ENCODE peak calls at places on chromosomes 5 and 9, in five cellular contexts. O is GM12891, N is ovary, R is NB4, D is lower leg skin. H is an unnamed sample.

GRCh38 chr9:35643046-35643445 is 7.7 kb downstream of the SIT1 start:
- DNase-seq in O (no peak), R (no peak), D (no peak), N (no peak), H (no peak)

GRCh38 chr5:4295663-4296339 is 700.2 kb downstream of the IRX1 start:
- DNase-seq in D (no peak), N (no peak), R (peak; percentile 41), O (no peak), H (no peak)

GRCh38 chr5:90111354-90112070 is 298.0 kb downstream of the CETN3 start:
- DNase-seq in R (no peak), D (no peak), O (no peak), N (no peak), H (no peak)

GRCh38 chr5:1850324-1851154 is 32.2 kb downstream of the IRX4 start:
- DNase-seq in D (no peak), N (no peak), O (no peak), R (no peak), H (no peak)

GRCh38 chr9:13719981-13720380 is 440.5 kb upstream of the MPDZ start:
- DNase-seq in O (no peak), R (no peak), D (no peak), N (no peak), H (no peak)

GRCh38 chr5:153960269-153961215 is 78.2 kb downstream of the FAM114A2 start:
- DNase-seq in D (no peak), R (peak; percentile 81), O (no peak), N (no peak), H (no peak)

GRCh38 chr5:135029468-135030122 is 4.4 kb downstream of the PITX1 start:
- DNase-seq in O (no peak), D (no peak), R (no peak), N (no peak), H (no peak)

GRCh38 chr5:83653669-83654068 is 67.0 kb downstream of the HAPLN1 start:
- DNase-seq in D (no peak), R (no peak), O (no peak), N (peak; percentile 14), H (no peak)

GRCh38 chr9:131546336-131547084 is 1.2 kb downstream of the PRRT1B start:
- DNase-seq in D (no peak), O (no peak), N (no peak), R (no peak), H (no peak)

GRCh38 chr5:1201327-1202025 is at the start of gene SLC6A19:
- DNase-seq in N (no peak), R (no peak), O (no peak), D (no peak), H (peak; percentile 82)

GRCh38 chr9:134671341-134672113 is 29.9 kb downstream of the COL5A1 start:
- DNase-seq in R (no peak), D (no peak), O (no peak), N (no peak), H (no peak)

GRCh38 chr9:129914051-129914450 is 78.8 kb downstream of the USP20 start:
- DNase-seq in O (no peak), R (no peak), N (no peak), D (no peak), H (no peak)

GRCh38 chr9:129907196-129907595 is 71.9 kb downstream of the USP20 start:
- DNase-seq in N (no peak), R (no peak), O (no peak), D (no peak), H (no peak)

GRCh38 chr9:129916707-129917106 is 81.4 kb downstream of the USP20 start:
- DNase-seq in O (no peak), D (no peak), N (no peak), R (no peak), H (no peak)

GRCh38 chr9:129908846-129909245 is 73.6 kb downstream of the USP20 start:
- DNase-seq in R (no peak), D (no peak), N (no peak), O (no peak), H (no peak)

GRCh38 chr9:129910628-129911567 is 75.6 kb downstream of the USP20 start:
- DNase-seq in D (no peak), R (peak; percentile 57), O (no peak), N (peak; percentile 27), H (peak; percentile 74)
- TF ChIP-seq POLR2A in D (no peak), R (no peak), O (peak; percentile 75), N (no peak), H (no peak)

GRCh38 chr9:16321461-16322119 is 548.9 kb downstream of the BNC2 start:
- DNase-seq in D (no peak), O (no peak), R (peak; percentile 81), N (no peak), H (no peak)
- TF ChIP-seq POLR2A in D (no peak), O (no peak), R (no peak), N (no peak), H (no peak)

DNA sequence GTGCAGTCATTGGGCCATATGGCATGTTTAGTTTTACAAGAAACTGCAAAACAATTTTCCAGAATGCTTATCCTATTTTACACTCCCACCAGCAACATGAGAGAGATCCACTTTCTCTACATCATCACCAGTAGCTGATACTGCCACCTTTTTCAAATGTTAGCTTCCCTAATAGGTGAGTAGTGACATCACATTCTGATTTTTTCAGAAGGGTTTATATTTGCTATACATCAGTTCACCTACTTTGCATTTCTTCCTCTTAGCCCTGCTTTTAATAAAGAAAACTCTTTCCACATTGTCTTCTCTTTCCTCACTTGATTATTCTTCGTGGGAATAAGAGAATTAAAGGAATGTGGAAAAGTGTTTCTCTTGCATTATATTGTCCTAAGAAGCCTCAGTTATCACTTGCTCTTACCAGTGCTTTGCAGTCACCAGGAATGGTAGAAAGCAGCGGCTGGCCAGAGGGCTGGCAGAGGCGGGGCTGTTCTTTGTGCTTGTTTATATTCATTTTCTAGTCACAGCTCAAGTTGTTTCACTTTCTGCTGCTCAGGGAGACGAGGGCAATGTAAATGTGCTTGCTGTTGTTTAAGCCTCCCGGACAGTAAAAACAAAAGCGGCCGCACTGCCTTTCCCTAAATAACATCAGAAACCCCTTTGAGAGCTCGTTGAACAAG is 164.8 kb downstream of the HSD17B3 start:
- DNase-seq in R (no peak), O (peak; percentile 60), D (peak; percentile 38), N (peak; percentile 27), H (no peak)
- TF ChIP-seq POLR2A in R (no peak), O (no peak), D (no peak), N (no peak), H (no peak)

DNA sequence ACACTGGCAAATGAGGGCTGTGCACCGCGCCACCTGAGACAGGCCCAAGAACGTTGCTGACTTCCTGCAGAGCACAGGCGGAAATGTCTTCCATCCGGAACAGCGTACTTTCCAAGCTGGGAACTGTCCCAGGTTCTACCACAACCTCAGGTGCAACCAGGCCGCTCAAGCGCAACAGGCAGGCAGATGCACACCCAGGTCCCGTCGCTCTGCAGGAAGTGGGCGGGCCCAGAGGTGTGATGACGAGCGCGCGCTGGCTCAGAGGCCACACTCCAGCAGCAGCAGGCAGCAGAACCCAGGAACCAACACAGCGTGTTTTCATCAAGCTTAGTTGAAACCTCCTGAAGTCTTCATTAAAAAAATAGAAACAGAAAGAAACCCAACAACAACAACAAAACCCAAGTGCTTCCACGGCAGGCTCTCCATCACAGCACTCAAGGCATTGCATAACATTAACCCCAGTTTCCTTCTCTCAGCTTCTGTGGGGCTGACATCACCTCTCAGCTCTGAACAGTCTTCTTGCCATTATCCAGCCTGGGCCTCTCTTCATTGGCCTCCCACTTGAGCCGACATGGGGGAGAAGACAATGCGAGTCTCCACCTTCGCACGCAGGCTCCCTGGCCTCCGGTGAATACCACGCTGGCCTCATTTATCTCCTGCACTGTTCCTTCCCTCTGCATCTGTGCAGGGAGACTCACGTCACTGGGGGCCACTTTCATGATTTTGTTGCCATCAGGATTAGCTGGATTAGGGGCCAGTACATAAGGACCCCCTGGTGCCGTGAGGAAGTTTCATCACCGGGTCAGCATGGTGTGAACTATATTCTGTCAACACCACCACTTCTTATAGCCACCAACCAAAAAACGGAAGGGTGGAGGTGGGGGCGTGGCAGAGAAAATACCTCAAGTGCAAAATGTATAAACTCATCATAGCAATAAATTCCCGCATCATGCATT is 22.1 kb downstream of the PTCH1 start:
- DNase-seq in N (no peak), D (no peak), O (peak; percentile 59), R (peak; percentile 88), H (no peak)
- TF ChIP-seq POLR2A in N (no peak), D (no peak), O (no peak), R (no peak), H (no peak)

H was measured in erythroblast.